ENCODE peak calls at places on chromosomes 4 and X, in ten cellular contexts. S is fibroblast of lung, C is GM23338, G is PC-3, N is Karpas-422, O is HCT116, E is keratinocyte, R is GM23248, J is astrocyte, Z is hepatocyte. F is an unnamed sample.

GRCh38 chr4:101785476-101785875 is 5.1 kb upstream of the BANK1 start:
- DNase-seq in R (no peak), E (no peak), G (no peak), Z (no peak), C (no peak), N (no peak), S (no peak), O (no peak), J (no peak), F (no peak)

GRCh38 chr4:99815597-99816011 is 1.0 kb upstream of the DAPP1 start:
- DNase-seq in S (no peak), Z (peak; percentile 59), N (no peak), C (peak; percentile 33), J (no peak), O (peak; percentile 78), G (peak; percentile 98), E (peak; percentile 99), R (peak; percentile 29), F (no peak)

GRCh38 chrX:44580466-44580865 is 37.8 kb upstream of the FUNDC1 start:
- DNase-seq in J (peak; percentile 68), G (peak; percentile 88), N (no peak), Z (peak; percentile 16), R (peak; percentile 73), O (no peak), C (no peak), S (peak; percentile 68), E (peak; percentile 32), F (no peak)

GRCh38 chr4:26288308-26288982 is 32.4 kb upstream of the RBPJ start:
- DNase-seq in J (peak; percentile 41), C (no peak), E (no peak), R (peak; percentile 84), O (no peak), G (peak; percentile 59), Z (no peak), N (no peak), S (peak; percentile 65), F (peak; percentile 77)

GRCh38 chr4:3045500-3045850 is 28.9 kb downstream of the HTT-AS start:
- DNase-seq in R (peak; percentile 43), N (peak; percentile 54), O (no peak), J (peak; percentile 51), G (no peak), C (no peak), S (peak; percentile 55), E (no peak), Z (no peak), F (no peak)

GRCh38 chr4:86967061-86967460 is 32.2 kb downstream of the AFF1 start:
- DNase-seq in O (no peak), R (no peak), G (no peak), J (no peak), S (no peak), Z (no peak), C (no peak), E (no peak), N (no peak), F (no peak)

GRCh38 chr4:68655764-68656444 is 14.5 kb downstream of the UGT2B15 start:
- DNase-seq in N (no peak), G (peak; percentile 90), R (no peak), E (no peak), O (no peak), J (no peak), S (no peak), C (peak; percentile 31), Z (peak; percentile 40), F (no peak)

GRCh38 chrX:57595381-57595811 is 3.6 kb downstream of the ZXDB start:
- DNase-seq in Z (no peak), E (peak; percentile 41), J (peak; percentile 90), N (no peak), G (peak; percentile 84), C (peak; percentile 1), R (peak; percentile 78), O (no peak), S (peak; percentile 83), F (peak; percentile 58)

GRCh38 chrX:39616098-39616729 is 481.5 kb downstream of the BCOR start:
- DNase-seq in O (no peak), S (no peak), Z (no peak), J (no peak), G (no peak), R (no peak), C (no peak), E (no peak), N (no peak), F (peak; percentile 73)

GRCh38 chr4:62791386-62791785 is 1591.3 kb downstream of the ADGRL3 start:
- DNase-seq in N (no peak), J (no peak), O (no peak), S (no peak), C (no peak), R (no peak), E (no peak), G (no peak), Z (no peak), F (no peak)

GRCh38 chr4:133130171-133130570 is 18.9 kb upstream of the PCDH10 start:
- DNase-seq in R (no peak), S (no peak), G (no peak), J (peak; percentile 85), N (no peak), C (peak; percentile 10), O (no peak), E (no peak), Z (no peak), F (no peak)

GRCh38 chr4:71872767-71873422 is 89.0 kb upstream of the GC start:
- DNase-seq in N (no peak), G (no peak), J (no peak), E (no peak), S (no peak), Z (no peak), O (no peak), C (no peak), R (no peak), F (no peak)

GRCh38 chr4:173013232-173013932 is 155.2 kb upstream of the GALNT7 start:
- DNase-seq in S (peak; percentile 63), J (no peak), Z (peak; percentile 51), N (peak; percentile 74), G (peak; percentile 57), R (peak; percentile 42), E (no peak), O (no peak), C (peak; percentile 68), F (peak; percentile 38)

GRCh38 chrX:140292188-140292587 is 212.7 kb downstream of the SOX3 start:
- DNase-seq in Z (no peak), S (no peak), O (no peak), E (no peak), R (no peak), C (no peak), N (no peak), G (no peak), J (no peak), F (no peak)

GRCh38 chrX:108732630-108733321 is 3.6 kb downstream of the IRS4 start:
- DNase-seq in N (no peak), J (no peak), R (no peak), G (no peak), O (no peak), S (no peak), Z (peak; percentile 9), C (peak; percentile 52), E (no peak), F (peak; percentile 84)

GRCh38 chrX:66384722-66385121 is 220.7 kb downstream of the HEPH start:
- DNase-seq in N (no peak), S (no peak), J (no peak), O (no peak), Z (no peak), G (no peak), C (no peak), R (no peak), E (no peak), F (no peak)
- H3K27ac ChIP-seq in N (no peak overlapping the region), S (no peak overlapping the region), J (no peak overlapping the region), O (no peak overlapping the region), Z (no peak overlapping the region), G (no peak overlapping the region), C (no peak overlapping the region), R (no peak overlapping the region), E (no peak overlapping the region), F (no peak overlapping the region)

GRCh38 chrX:107470198-107470597 is 20.7 kb downstream of the FRMPD3 start:
- DNase-seq in S (no peak), E (no peak), Z (no peak), O (no peak), R (no peak), N (peak; percentile 80), J (no peak), C (no peak), G (no peak), F (no peak)
- H4K20me1 ChIP-seq in S (no peaks in the 10 kb centered on the region), E (no peaks in the 10 kb centered on the region), Z (no peaks in the 10 kb centered on the region), O (no peaks in the 10 kb centered on the region), R (no peaks in the 10 kb centered on the region), N (no peaks in the 10 kb centered on the region), J (no peaks in the 10 kb centered on the region), C (no peaks in the 10 kb centered on the region), G (no peaks in the 10 kb centered on the region), F (no peaks in the 10 kb centered on the region)

DNA sequence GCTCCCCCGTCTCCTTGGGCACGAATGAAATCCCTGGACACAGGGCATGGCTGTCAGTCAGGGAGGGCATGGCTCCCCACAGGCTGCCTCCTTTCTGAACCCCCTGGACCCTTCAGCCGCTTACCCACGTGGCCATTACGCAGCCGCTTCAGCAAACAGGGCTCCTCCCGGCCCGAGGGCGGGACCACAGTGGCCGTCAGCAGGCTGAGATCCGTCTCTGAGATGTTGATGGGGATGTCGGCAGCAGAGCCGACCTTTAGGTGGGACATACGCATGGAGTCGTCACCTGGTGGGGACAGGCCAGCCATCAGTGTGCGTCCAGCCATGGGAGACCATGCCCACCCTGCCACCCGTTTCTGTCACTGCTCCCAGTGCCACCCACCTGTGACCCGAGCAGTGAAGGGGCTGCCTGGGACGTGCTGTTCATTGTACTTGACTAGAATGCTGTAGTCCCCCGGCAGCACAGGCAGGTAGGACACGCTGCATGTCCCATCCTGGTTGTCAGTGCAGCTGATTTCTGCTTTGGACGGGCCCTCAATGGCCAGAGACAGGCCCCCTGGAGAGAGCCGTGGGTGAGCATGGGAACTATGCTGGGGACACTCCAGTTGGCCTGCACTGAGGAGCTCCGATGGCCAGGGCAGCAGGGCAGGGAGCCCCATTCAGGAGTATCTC is 21.1 kb downstream of the FLNA start:
- DNase-seq in Z (no peak), N (no peak), J (no peak), R (no peak), S (no peak), C (no peak), E (no peak), O (no peak), G (no peak), F (no peak)
- H3K36me3 ChIP-seq in Z (no peaks in the 10 kb centered on the region), N (no peaks in the 10 kb centered on the region), J (peaks cover 23% of the 10 kb centered on the region), R (peaks cover 16% of the 10 kb centered on the region), S (peaks cover 76% of the 10 kb centered on the region), C (peaks cover 14% of the 10 kb centered on the region), E (peaks cover 30% of the 10 kb centered on the region), O (peaks cover 8% of the 10 kb centered on the region), G (peaks cover 74% of the 10 kb centered on the region), F (peaks cover 87% of the 10 kb centered on the region)

DNA sequence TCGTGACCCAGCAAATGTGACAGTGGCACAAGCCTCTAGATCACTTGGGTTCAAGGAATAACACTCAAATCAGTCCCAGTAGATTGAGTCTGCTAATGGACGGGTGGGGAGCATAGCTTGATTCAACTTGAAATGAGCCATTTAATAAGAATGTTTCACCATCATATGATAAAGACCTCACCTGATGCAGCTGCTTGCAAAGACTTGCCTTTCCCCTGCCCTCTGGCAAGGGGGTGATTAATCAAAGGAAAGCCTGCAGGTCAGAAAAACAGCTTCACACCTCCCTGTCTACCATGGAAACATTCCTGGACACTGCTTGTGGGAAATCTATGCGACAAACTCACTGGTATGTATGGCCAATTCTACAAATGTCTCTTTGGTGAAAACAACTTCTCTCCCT is 54.5 kb downstream of the CD99L2 start:
- DNase-seq in O (no peak), S (no peak), E (peak; percentile 50), J (peak; percentile 22), C (no peak), R (no peak), Z (no peak), N (no peak), G (peak; percentile 47), F (no peak)
- H3K27ac ChIP-seq in O (no peak overlapping the region), S (no peak overlapping the region), E (peak overlapping the region; percentile 93), J (no peak overlapping the region), C (no peak overlapping the region), R (no peak overlapping the region), Z (no peak overlapping the region), N (no peak overlapping the region), G (no peak overlapping the region), F (no peak overlapping the region)

F was measured in osteoblast.